ENCODE peak calls at places on chromosomes 11 and 22, in five cellular contexts. H is stomach, C is left lung, E is PC-3, Y is lower lobe of right lung. S is an unnamed sample.

GRCh38 chr11:2462986-2463765 is 18.4 kb downstream of the KCNQ1 start:
- DNase-seq in H (peak; percentile 96), C (peak; percentile 75), E (peak; percentile 17), Y (peak; percentile 87), S (no peak)

GRCh38 chr11:37370817-37371216 is 772.8 kb upstream of the RAG2 start:
- DNase-seq in H (no peak), C (no peak), E (peak; percentile 36), Y (no peak), S (peak; percentile 21)

GRCh38 chr22:48432721-48433518 is 1394.8 kb downstream of the BRD1 start:
- DNase-seq in H (no peak), C (peak; percentile 22), E (no peak), Y (no peak), S (peak; percentile 20)

GRCh38 chr11:60769811-60770210 is 13.1 kb downstream of the MS4A15 start:
- DNase-seq in H (no peak), C (no peak), E (no peak), Y (no peak), S (no peak)

GRCh38 chr11:84316866-84317560 is 1030.8 kb upstream of the CCDC90B start:
- DNase-seq in H (no peak), C (no peak), E (peak; percentile 15), Y (no peak), S (peak; percentile 75)

GRCh38 chr22:48737461-48738203 is 1090.0 kb downstream of the BRD1 start:
- DNase-seq in H (no peak), C (peak; percentile 10), E (no peak), Y (no peak), S (no peak)

GRCh38 chr11:43790444-43790794 is 90.2 kb upstream of the ALKBH3 start:
- DNase-seq in H (no peak), C (no peak), E (peak; percentile 9), Y (no peak), S (peak; percentile 54)

GRCh38 chr22:36221799-36222751 is 17.3 kb downstream of the APOL2 start:
- DNase-seq in H (peak; percentile 68), C (no peak), E (peak; percentile 46), Y (peak; percentile 69), S (peak; percentile 58)

GRCh38 chr11:1875093-1875785 is 16.5 kb downstream of the PRR33 start:
- DNase-seq in H (no peak), C (no peak), E (no peak), Y (peak; percentile 37), S (no peak)

GRCh38 chr11:7219457-7219856 is 32.2 kb upstream of the SYT9 start:
- DNase-seq in H (no peak), C (no peak), E (no peak), Y (no peak), S (no peak)

GRCh38 chr22:27610863-27611786 is 190.4 kb downstream of the MN1 start:
- DNase-seq in H (no peak), C (no peak), E (no peak), Y (no peak), S (no peak)

GRCh38 chr11:111606986-111607385 is 4.7 kb downstream of the SIK2 start:
- DNase-seq in H (no peak), C (no peak), E (no peak), Y (no peak), S (peak; percentile 68)

GRCh38 chr11:59182457-59183151 is 10.7 kb downstream of the DTX4 start:
- DNase-seq in H (peak; percentile 44), C (no peak), E (peak; percentile 52), Y (no peak), S (no peak)

GRCh38 chr11:72292106-72292790 is 48.3 kb upstream of the PHOX2A start:
- DNase-seq in H (peak; percentile 10), C (no peak), E (no peak), Y (no peak), S (no peak)

GRCh38 chr11:124623861-124624525 is 1.3 kb downstream of the TBRG1 start:
- DNase-seq in H (no peak), C (no peak), E (no peak), Y (no peak), S (peak; percentile 17)

GRCh38 chr22:10780281-10780680 is 4747.7 kb upstream of the OR11H1 start:
- DNase-seq in H (no peak), C (no peak), E (no peak), Y (no peak), S (no peak)

GRCh38 chr22:31629741-31630184 is 32.3 kb downstream of the PISD start:
- DNase-seq in H (no peak), C (no peak), E (no peak), Y (no peak), S (no peak)

GRCh38 chr11:58318532-58318931 is 40.3 kb downstream of the OR5B17 start:
- DNase-seq in H (no peak), C (no peak), E (no peak), Y (no peak), S (peak; percentile 15)

GRCh38 chr11:70930215-70930614 is 322.2 kb downstream of the SHANK2 start:
- DNase-seq in H (no peak), C (no peak), E (no peak), Y (no peak), S (no peak)

DNA sequence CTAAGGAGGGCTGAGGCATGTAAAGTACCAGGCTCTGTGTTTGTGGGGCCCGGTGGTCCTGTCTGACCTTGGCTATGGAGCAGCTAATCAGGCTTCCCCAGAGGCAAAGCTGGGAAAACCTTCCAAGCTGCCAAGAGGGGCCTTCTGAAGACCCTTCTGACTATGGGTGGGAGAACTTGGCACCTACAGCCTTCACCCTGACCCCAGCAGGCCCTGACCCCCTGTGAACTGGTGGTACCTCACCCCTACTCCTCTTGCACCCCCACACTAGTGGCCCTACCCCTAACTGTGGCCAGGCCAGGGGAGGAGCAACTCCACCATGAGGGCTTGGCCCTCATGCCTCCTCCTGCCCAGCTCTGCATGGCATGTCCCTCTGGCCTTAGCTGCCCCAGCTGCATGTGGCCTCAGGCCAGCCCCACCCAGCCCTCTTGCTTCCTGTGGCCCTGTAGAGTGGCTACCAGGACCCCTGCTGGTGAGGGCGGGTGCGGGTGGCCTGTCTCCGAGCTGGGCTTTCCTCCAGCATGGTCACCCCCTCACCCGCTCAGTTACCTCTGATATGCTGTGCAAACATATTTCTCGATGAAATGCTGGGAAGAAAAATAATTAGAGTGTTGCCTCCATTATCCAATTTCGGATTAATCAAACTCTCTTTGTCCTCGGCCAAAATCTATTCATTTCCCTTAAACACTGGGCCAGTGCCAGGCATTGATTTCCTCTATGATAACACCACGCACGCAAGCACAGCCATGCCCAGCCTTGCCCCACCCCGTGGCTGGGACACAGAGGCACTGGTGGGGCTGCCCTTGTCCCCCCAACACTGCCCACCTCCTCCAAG is 7.5 kb downstream of the GNAZ start:
- DNase-seq in H (peak; percentile 66), C (no peak), E (no peak), Y (no peak), S (no peak)
- H3K4me1 ChIP-seq in H (peaks cover 58% of the 10 kb centered on the region), C (no peaks in the 10 kb centered on the region), E (no peaks in the 10 kb centered on the region), Y (no peaks in the 10 kb centered on the region), S (no peaks in the 10 kb centered on the region)

DNA sequence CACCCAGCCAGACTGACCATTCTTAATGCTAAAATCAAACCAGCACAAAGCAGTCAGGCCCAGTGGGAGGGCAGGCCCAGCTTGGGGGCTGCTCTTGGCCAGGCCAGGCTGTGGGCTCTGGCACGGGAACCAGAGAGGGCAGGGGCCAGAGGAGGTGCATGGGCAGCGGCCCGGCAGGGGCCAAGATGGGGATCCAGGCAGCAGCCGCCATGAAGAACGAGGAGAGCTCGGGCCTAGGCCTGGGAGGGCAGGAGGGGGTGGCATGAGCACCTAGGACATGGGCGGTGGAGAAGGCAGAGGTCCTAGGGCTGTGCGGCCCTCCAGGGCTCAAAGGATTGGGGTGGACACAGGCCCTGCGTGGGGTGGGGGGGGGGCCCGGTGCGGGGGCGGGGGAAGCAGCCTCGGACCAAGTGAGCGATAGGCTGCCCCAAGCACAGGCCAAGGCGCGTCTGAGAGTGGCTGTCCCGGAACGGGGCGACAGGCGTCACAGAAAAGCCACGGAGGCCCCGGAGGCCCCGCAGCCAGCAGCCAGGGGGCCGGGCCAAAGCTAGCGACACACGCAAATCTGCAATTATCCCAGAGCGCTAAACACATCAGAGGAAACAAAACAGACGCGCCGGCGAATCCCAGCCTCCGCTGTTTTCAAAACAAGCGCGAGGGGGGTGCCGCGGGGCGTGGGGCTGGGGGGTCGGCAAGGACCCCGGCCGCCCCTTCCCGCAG is 8.3 kb downstream of the PLXNB2 start:
- DNase-seq in H (peak; percentile 58), C (no peak), E (no peak), Y (no peak), S (no peak)
- H3K4me1 ChIP-seq in H (peaks cover 100% of the 10 kb centered on the region), C (peaks cover 92% of the 10 kb centered on the region), E (peaks cover 29% of the 10 kb centered on the region), Y (peaks cover 97% of the 10 kb centered on the region), S (peaks cover 49% of the 10 kb centered on the region)

DNA sequence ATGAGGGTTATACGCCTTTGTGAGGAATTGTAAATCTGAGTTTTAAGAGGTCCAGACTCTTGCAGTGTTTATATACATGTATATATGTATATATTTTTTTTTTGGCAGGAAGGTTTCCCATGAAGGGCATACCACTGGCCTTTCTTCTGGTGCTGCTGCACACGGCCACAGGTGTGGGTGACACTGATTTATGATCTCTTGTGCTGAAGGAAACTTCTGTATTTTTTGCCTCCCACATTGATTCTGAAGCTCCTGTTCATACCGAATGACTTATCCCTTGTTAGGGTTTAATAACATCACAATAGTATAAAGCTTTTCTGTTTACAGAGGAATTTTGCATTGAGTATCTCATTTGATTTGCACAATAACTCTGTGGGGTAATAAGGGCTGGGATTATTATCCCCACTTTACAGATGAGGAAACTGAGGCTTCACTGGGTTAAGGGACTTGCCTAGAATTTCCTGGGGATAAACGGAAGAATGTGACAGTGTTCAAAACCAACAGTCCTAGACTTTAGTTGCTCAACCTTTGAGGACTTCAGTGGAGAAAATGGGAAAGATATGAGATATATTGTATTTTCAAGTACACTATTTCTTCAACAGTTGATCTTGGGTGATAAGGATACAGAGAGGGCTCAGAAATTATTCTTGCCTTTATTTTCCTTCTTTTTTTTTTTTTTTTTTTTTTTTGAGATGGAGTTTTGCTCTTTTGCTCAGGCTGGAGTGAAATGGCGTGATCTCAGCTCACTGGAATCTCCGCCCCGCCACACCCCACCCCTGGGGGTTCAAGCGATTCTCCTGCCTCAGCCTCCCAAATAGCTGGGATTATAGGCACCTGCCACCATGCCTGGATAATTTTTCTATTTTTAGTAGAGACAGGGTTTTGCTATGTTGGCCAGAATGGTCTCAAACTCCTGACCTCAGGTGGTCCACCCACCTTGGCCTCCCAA is 70.1 kb downstream of the MICAL2 start:
- DNase-seq in H (no peak), C (no peak), E (no peak), Y (no peak), S (no peak)
- H3K4me1 ChIP-seq in H (peaks cover 51% of the 10 kb centered on the region), C (peaks cover 40% of the 10 kb centered on the region), E (peaks cover 69% of the 10 kb centered on the region), Y (peaks cover 50% of the 10 kb centered on the region), S (peaks cover 39% of the 10 kb centered on the region)

GRCh38 chr11:12797996-12798395 is 123.8 kb downstream of the TEAD1 start:
- DNase-seq in H (no peak), C (no peak), E (no peak), Y (no peak), S (no peak)
- H3K4me1 ChIP-seq in H (peaks cover 51% of the 10 kb centered on the region), C (peaks cover 13% of the 10 kb centered on the region), E (peaks cover 49% of the 10 kb centered on the region), Y (peaks cover 38% of the 10 kb centered on the region), S (peaks cover 17% of the 10 kb centered on the region)

GRCh38 chr11:12239396-12240298 is 129.3 kb downstream of the MICAL2 start:
- DNase-seq in H (peak; percentile 77), C (peak; percentile 63), E (peak; percentile 66), Y (peak; percentile 74), S (no peak)
- H3K4me1 ChIP-seq in H (peaks cover 98% of the 10 kb centered on the region), C (peaks cover 30% of the 10 kb centered on the region), E (peaks cover 27% of the 10 kb centered on the region), Y (peaks cover 34% of the 10 kb centered on the region), S (no peaks in the 10 kb centered on the region)

GRCh38 chr11:121449626-121450025 is 2.5 kb upstream of the SORL1 start:
- DNase-seq in H (no peak), C (no peak), E (no peak), Y (no peak), S (no peak)
- H3K4me1 ChIP-seq in H (peaks cover 58% of the 10 kb centered on the region), C (peaks cover 87% of the 10 kb centered on the region), E (peaks cover 32% of the 10 kb centered on the region), Y (peaks cover 35% of the 10 kb centered on the region), S (no peaks in the 10 kb centered on the region)